ENCODE peak calls at places on chromosome 2, in six cellular contexts. L, I, B, Y, A and X are unnamed samples.

GRCh38 chr2:88180594-88181240 is 10.6 kb downstream of the THNSL2 start:
- DNase-seq in Y (no peak), L (no peak), B (no peak), A (no peak), I (peak; percentile 88), X (no peak)

GRCh38 chr2:197369228-197369945 is 58.8 kb upstream of the ANKRD44 start:
- DNase-seq in Y (peak; percentile 3), B (no peak), L (no peak), A (no peak), I (peak; percentile 35), X (no peak)

GRCh38 chr2:120656273-120656960 is 79.3 kb upstream of the GLI2 start:
- DNase-seq in B (no peak), A (no peak), I (no peak), Y (no peak), L (no peak), X (no peak)

GRCh38 chr2:141707486-141707885 is 423.3 kb downstream of the LRP1B start:
- DNase-seq in I (no peak), B (no peak), A (no peak), Y (no peak), L (no peak), X (no peak)

GRCh38 chr2:86241611-86242010 is 42.4 kb downstream of the MRPL35 start:
- DNase-seq in Y (no peak), I (no peak), B (no peak), L (no peak), A (no peak), X (no peak)

GRCh38 chr2:239881561-239882320 is 143.4 kb downstream of the NDUFA10 start:
- DNase-seq in L (no peak), Y (no peak), I (peak; percentile 55), B (no peak), A (no peak), X (no peak)

GRCh38 chr2:85887566-85888019 is 1.2 kb downstream of the ST3GAL5 start:
- DNase-seq in B (peak; percentile 49), Y (no peak), I (peak; percentile 75), A (peak; percentile 15), L (peak; percentile 15), X (peak; percentile 47)

GRCh38 chr2:236972491-236973379 is 113.0 kb upstream of the COPS8 start:
- DNase-seq in Y (peak; percentile 68), A (no peak), B (no peak), I (peak; percentile 57), L (no peak), X (no peak)

GRCh38 chr2:109098921-109099273 is 30.1 kb upstream of the SH3RF3 start:
- DNase-seq in A (no peak), L (no peak), Y (no peak), I (no peak), B (no peak), X (no peak)

GRCh38 chr2:95574506-95574905 is 17.3 kb upstream of the TRIM43 start:
- DNase-seq in Y (no peak), B (no peak), I (no peak), L (no peak), A (no peak), X (no peak)

GRCh38 chr2:170813611-170814550 is 2.8 kb upstream of the GAD1 start:
- DNase-seq in Y (peak; percentile 46), L (peak; percentile 37), A (no peak), B (no peak), I (peak; percentile 71), X (no peak)

GRCh38 chr2:30584116-30584515 is 137.1 kb downstream of the LCLAT1 start:
- DNase-seq in A (no peak), I (no peak), B (no peak), L (peak; percentile 5), Y (no peak), X (no peak)

GRCh38 chr2:96247009-96247408 is 18.8 kb downstream of the TMEM127 start:
- DNase-seq in L (no peak), I (no peak), Y (no peak), B (no peak), A (no peak), X (no peak)

GRCh38 chr2:154193246-154193645 is 321.5 kb downstream of the GALNT13 start:
- DNase-seq in B (no peak), L (no peak), I (no peak), A (no peak), Y (no peak), X (no peak)

GRCh38 chr2:172429351-172429968 is 2.1 kb downstream of the ITGA6 start:
- DNase-seq in B (no peak), Y (peak; percentile 17), A (no peak), L (no peak), I (peak; percentile 25), X (no peak)

GRCh38 chr2:222613715-222614331 is 42.1 kb downstream of the FARSB start:
- DNase-seq in B (no peak), Y (peak; percentile 13), I (peak; percentile 62), L (peak; percentile 66), A (no peak), X (no peak)

GRCh38 chr2:110770696-110771425 is 38.5 kb downstream of the ACOXL start:
- DNase-seq in I (peak; percentile 61), A (no peak), Y (no peak), B (no peak), L (no peak), X (no peak)

GRCh38 chr2:158688722-158689121 is 106.4 kb upstream of the DAPL1 start:
- DNase-seq in A (no peak), I (peak; percentile 52), Y (no peak), B (no peak), L (no peak), X (no peak)

GRCh38 chr2:20596973-20597867 is 53.7 kb downstream of the HS1BP3 start:
- DNase-seq in A (no peak), Y (no peak), B (no peak), L (no peak), I (peak; percentile 68), X (no peak)

GRCh38 chr2:144519934-144520717 is at the start of gene ZEB2:
- DNase-seq in B (peak; percentile 47), A (no peak), L (peak; percentile 97), I (peak; percentile 91), Y (peak; percentile 8), X (peak; percentile 65)

GRCh38 chr2:16553222-16553621 is 112.4 kb downstream of the CYRIA start:
- DNase-seq in A (peak; percentile 1), I (no peak), L (peak; percentile 61), B (peak; percentile 9), Y (peak; percentile 49), X (no peak)